ENCODE peak calls at places on chromosome 14, in nine cellular contexts. R is CD8-positive, alpha-beta T cell; K is astrocyte; T is psoas muscle; P is dorsolateral prefrontal cortex; U is lower lobe of right lung; C is prostate gland; L is cardiac muscle cell; W is H9. O is an unnamed sample.

GRCh38 chr14:92847220-92848148 is 53.4 kb downstream of the GOLGA5 start:
- DNase-seq in R (no peak), P (no peak), W (no peak), C (no peak), L (no peak), K (no peak), T (no peak), U (no peak), O (no peak)

GRCh38 chr14:105470812-105471771 is 3.5 kb upstream of the CRIP2 start:
- DNase-seq in T (no peak), U (no peak), K (no peak), W (peak; percentile 71), C (no peak), L (peak; percentile 97), R (no peak), P (no peak), O (no peak)

GRCh38 chr14:75069021-75069810 is at the start of gene ZC2HC1C:
- DNase-seq in L (peak; percentile 95), R (peak; percentile 35), C (peak; percentile 88), U (peak; percentile 97), W (peak; percentile 97), K (peak; percentile 74), P (peak; percentile 95), T (peak; percentile 97), O (peak; percentile 82)

GRCh38 chr14:97036096-97036852 is 239.1 kb downstream of the VRK1 start:
- DNase-seq in L (no peak), W (no peak), R (no peak), K (no peak), T (no peak), U (no peak), C (no peak), P (no peak), O (no peak)

GRCh38 chr14:64704145-64704742 is at the start of gene PLEKHG3:
- DNase-seq in P (peak; percentile 89), U (peak; percentile 84), L (peak; percentile 90), C (peak; percentile 78), T (peak; percentile 73), W (peak; percentile 78), K (peak; percentile 69), R (no peak), O (no peak)

GRCh38 chr14:79706382-79706781 is 504.9 kb downstream of the DIO2 start:
- DNase-seq in L (peak; percentile 70), C (no peak), U (no peak), P (no peak), R (no peak), K (no peak), T (no peak), W (no peak), O (no peak)

GRCh38 chr14:50944647-50945413 is 547 bp upstream of the PYGL start:
- DNase-seq in T (peak; percentile 58), U (peak; percentile 72), L (no peak), C (peak; percentile 47), P (peak; percentile 22), K (peak; percentile 33), R (no peak), W (no peak), O (peak; percentile 80)

GRCh38 chr14:32564591-32564990 is 235.5 kb downstream of the AKAP6 start:
- DNase-seq in W (no peak), U (no peak), R (no peak), K (peak; percentile 32), L (no peak), C (peak; percentile 29), P (no peak), T (no peak), O (no peak)

GRCh38 chr14:58876613-58877012 is 238.9 kb downstream of the DACT1 start:
- DNase-seq in R (no peak), P (no peak), T (no peak), K (no peak), U (no peak), W (no peak), C (no peak), L (no peak), O (no peak)

GRCh38 chr14:95302667-95303066 is 17.0 kb downstream of the CLMN start:
- DNase-seq in L (no peak), P (no peak), W (no peak), U (no peak), C (no peak), R (no peak), K (no peak), T (no peak), O (no peak)

GRCh38 chr14:77052281-77053044 is 24.0 kb upstream of the IRF2BPL start:
- DNase-seq in C (peak; percentile 52), T (no peak), U (no peak), L (no peak), W (no peak), R (no peak), P (no peak), K (no peak), O (no peak)
- H3K27ac ChIP-seq in C (peak overlapping the region; percentile 64), T (peak overlapping the region; percentile 67), U (peak overlapping the region; percentile 8), L (peak overlapping the region; percentile 52), W (no peak overlapping the region), R (no peak overlapping the region), P (peak overlapping the region; percentile 5), K (no peak overlapping the region), O (no peak overlapping the region)

DNA sequence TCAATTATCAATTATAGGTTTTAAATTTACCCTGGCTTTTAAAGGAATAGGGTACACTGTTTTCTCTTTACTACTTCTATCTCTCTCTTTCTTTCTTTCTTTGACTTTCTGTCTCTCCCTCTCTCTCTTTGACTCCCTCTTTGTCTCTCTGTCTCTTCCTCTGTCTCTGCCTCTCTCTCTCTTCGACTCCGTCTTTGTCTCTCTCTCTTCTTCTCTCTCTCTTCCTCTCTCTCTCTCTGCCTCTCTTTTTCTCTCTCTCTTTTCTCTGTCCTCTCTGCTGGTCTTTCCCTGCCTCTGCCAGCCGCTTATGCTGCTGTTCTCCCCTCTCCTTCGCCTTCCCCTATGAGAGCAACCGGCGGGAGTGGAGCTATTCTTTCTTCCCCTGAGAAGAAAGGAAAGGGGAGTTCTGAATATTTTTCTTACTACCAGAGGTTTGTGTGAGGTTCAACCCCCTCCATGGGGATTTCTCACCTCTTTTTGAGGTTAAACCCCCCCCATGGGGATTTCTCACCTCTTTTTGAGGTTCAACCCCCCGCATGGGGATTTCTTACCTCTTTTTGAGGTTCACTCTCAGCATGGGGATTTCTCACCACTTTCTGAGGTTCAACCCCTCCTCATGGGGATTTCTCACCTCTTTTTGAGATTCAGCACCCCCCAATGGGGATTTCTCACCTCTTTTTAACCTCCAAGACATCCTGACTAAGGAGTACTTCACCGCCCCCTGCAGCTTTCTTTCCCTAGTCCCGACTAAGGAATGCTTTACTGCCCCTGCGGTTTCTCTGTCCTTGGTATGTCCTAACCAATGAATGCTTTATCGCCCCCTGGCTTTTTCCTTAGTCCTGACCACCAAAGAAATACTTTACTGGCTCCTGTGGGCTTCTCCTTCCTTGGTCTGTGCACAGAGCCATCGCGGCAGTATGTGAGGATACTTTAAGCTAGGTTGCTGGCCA is 27.4 kb upstream of the DDHD1 start:
- DNase-seq in U (no peak), P (no peak), R (no peak), K (no peak), T (no peak), L (peak; percentile 32), C (no peak), W (peak; percentile 83), O (no peak)
- TF ChIP-seq CTCF in U (no peak), P (no peak), R (no peak), K (peak; percentile 23), T (no peak), L (peak; percentile 38), C (no peak), W (peak; percentile 74), O (no peak)

DNA sequence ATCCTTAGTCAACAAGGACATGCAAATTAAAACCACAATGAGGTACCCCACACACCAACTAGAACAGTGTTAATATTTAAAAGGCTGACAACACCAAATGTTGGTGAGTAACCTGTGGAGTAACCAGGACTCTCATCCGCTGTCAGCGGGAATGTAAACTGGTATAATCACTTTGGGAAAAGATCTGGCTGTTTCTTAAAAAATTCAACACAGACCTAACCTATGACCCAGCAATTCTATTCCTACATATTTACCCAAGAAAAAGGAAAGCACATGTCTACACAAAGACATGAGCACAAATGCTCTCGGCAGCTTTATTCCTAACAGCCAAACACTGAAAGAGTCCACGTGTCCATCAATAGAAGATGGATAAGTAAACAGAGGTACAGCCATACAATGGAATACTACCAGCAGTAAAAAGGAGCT is 26.6 kb downstream of the NRDE2 start:
- DNase-seq in W (no peak), K (no peak), C (no peak), R (no peak), T (no peak), L (no peak), U (no peak), P (no peak), O (no peak)
- H3K27me3 ChIP-seq in W (no peaks in the 10 kb centered on the region), K (no peaks in the 10 kb centered on the region), C (no peaks in the 10 kb centered on the region), R (no peaks in the 10 kb centered on the region), T (no peaks in the 10 kb centered on the region), L (no peaks in the 10 kb centered on the region), U (no peaks in the 10 kb centered on the region), P (no peaks in the 10 kb centered on the region), O (no peaks in the 10 kb centered on the region)

DNA sequence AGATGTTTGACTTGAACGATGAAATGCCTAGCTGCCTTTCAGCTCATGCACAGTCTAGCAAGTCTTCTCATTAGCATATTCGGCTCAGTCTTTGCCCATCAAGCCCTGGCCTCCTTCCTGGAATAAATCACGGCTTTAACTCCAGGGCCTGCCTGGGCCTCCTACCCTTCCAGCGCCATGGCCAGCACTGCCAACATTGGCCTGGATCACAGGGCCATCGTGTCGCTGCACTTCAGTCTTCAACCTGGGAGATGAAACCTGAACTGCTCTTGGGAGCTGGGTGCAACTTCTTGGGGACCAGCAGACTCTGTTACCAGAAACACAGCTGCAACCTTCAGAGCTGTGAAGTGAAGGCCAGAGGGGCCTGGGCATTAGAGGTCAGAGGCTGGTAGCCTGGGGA is 126.6 kb upstream of the TMEM260 start:
- DNase-seq in L (no peak), K (no peak), U (no peak), W (no peak), C (no peak), R (no peak), P (no peak), T (no peak), O (no peak)
- H3K27ac ChIP-seq in L (no peak overlapping the region), K (no peak overlapping the region), U (no peak overlapping the region), W (no peak overlapping the region), C (no peak overlapping the region), R (no peak overlapping the region), P (no peak overlapping the region), T (no peak overlapping the region), O (no peak overlapping the region)

O was measured in foreskin keratinocyte.